ENCODE peak calls at places on chromosomes 16 and 17, in six cellular contexts. E is SK-N-SH, D is HepG2, Y is sigmoid colon, S is vagina, V is transverse colon. N is an unnamed sample. For H3K4me1, the result is how much of the 10 kb centered on the place peaks cover.

GRCh38 chr16:59635674-59636073 is 901.6 kb upstream of the GOT2 start:
- DNase-seq in E (no peak), D (no peak), Y (no peak), S (no peak), V (no peak), N (no peak)

GRCh38 chr16:83967838-83968482 is at the start of gene NECAB2:
- DNase-seq in E (peak), D (no peak), Y (no peak), S (no peak), V (no peak), N (no peak)

GRCh38 chr17:82318169-82318498 is 726 bp upstream of the CD7 start:
- DNase-seq in E (no peak), D (no peak), Y (no peak), S (no peak), V (no peak), N (no peak)

GRCh38 chr16:46976550-46976949 is 3.1 kb upstream of the DNAJA2 start:
- DNase-seq in E (no peak), D (peak), Y (no peak), S (no peak), V (peak), N (peak)

GRCh38 chr17:45048795-45049563 is 2.5 kb downstream of the DCAKD start:
- DNase-seq in E (peak), D (peak), Y (no peak), S (no peak), V (no peak), N (no peak)

GRCh38 chr16:66248096-66248495 is 118.4 kb upstream of the CDH5 start:
- DNase-seq in E (no peak), D (no peak), Y (peak), S (no peak), V (peak), N (no peak)

GRCh38 chr16:3908951-3909437 is 28.5 kb upstream of the CREBBP start:
- DNase-seq in E (no peak), D (peak), Y (no peak), S (no peak), V (no peak), N (no peak)

GRCh38 chr17:45234641-45235040 is 13.0 kb downstream of the FMNL1 start:
- DNase-seq in E (peak), D (peak), Y (no peak), S (no peak), V (no peak), N (no peak)

GRCh38 chr16:67215690-67216089 is 11.2 kb upstream of the TMEM208 start:
- DNase-seq in E (no peak), D (no peak), Y (no peak), S (no peak), V (no peak), N (no peak)

GRCh38 chr16:70437582-70438324 is 1.1 kb downstream of the ST3GAL2 start:
- DNase-seq in E (peak), D (no peak), Y (no peak), S (no peak), V (no peak), N (no peak)

GRCh38 chr16:88113545-88114045 is 162.4 kb downstream of the BANP start:
- DNase-seq in E (no peak), D (no peak), Y (no peak), S (no peak), V (no peak), N (no peak)

GRCh38 chr16:86775401-86775985 is 197.1 kb downstream of the FOXL1 start:
- DNase-seq in E (no peak), D (no peak), Y (peak), S (no peak), V (no peak), N (no peak)

GRCh38 chr16:10181196-10182162 is 749 bp downstream of the GRIN2A start:
- DNase-seq in E (peak), D (peak), Y (peak), S (no peak), V (peak), N (peak)

GRCh38 chr17:49993423-49994037 is 1.5 kb downstream of the DLX3 start:
- DNase-seq in E (peak), D (no peak), Y (no peak), S (no peak), V (no peak), N (peak)

GRCh38 chr16:76634847-76635697 is 357.9 kb downstream of the CNTNAP4 start:
- DNase-seq in E (no peak), D (no peak), Y (no peak), S (no peak), V (no peak), N (no peak)

GRCh38 chr17:80000955-80001354 is 34.7 kb downstream of the TBC1D16 start:
- DNase-seq in E (no peak), D (no peak), Y (no peak), S (no peak), V (no peak), N (no peak)
- H3K4me1 ChIP-seq in E (under half), D (under half), Y (under half), S (under half), V (under half), N (under half)

GRCh38 chr17:80030730-80031410 is 4.8 kb downstream of the TBC1D16 start:
- DNase-seq in E (no peak), D (no peak), Y (no peak), S (no peak), V (peak), N (peak)
- TF ChIP-seq CTCF in E (no peak), D (peak), Y (no peak), S (no peak), V (no peak), N (peak)

DNA sequence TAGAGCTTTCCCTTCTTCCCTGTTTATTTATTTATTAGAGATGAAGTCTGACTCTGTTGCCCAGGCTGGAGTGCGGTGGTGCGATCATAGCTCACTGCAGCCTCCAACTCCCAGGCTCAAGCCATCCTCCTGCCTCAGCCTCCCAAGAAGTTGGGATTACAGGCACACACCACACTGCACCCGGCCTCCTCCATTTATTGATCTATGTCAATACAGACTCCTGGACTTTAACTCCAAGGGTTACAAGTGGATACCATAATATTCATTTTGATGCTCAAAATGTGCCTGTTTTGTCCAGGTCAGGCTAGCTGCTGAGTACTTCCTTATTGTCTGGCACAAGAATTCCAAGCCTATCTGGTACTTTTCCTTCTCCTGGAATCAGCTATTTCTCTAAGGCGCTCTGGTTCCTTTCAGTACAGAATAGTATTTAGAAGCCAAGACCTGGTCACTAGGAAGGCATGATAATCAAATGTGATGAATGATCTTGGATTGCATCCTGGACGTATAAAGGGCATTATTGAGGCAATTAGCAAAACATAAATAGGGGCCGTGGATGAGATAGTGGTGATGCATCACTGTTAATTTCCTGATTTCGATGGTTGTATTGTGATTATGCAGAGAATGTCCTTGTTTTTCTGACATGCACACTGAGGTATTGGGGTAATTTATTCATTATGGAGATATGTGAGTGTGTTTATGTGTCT is 21.7 kb downstream of the IL4R start:
- DNase-seq in E (no peak), D (no peak), Y (no peak), S (no peak), V (no peak), N (no peak)
- TF ChIP-seq POLR2AphosphoS5 in E (peak), D (no peak), Y (peak), S (no peak), V (peak), N (no peak)

GRCh38 chr17:1486802-1487695 is 5.4 kb downstream of the MYO1C start:
- DNase-seq in E (no peak), D (no peak), Y (peak), S (no peak), V (peak), N (peak)

GRCh38 chr17:1484586-1485310 is 7.7 kb downstream of the MYO1C start:
- DNase-seq in E (peak), D (peak), Y (peak), S (no peak), V (peak), N (no peak)

GRCh38 chr17:1485311-1485747 is 7.2 kb downstream of the MYO1C start:
- DNase-seq in E (peak), D (peak), Y (no peak), S (no peak), V (peak), N (no peak)

GRCh38 chr17:1484060-1484535 is 8.4 kb downstream of the MYO1C start:
- DNase-seq in E (no peak), D (no peak), Y (no peak), S (no peak), V (no peak), N (no peak)

DNA sequence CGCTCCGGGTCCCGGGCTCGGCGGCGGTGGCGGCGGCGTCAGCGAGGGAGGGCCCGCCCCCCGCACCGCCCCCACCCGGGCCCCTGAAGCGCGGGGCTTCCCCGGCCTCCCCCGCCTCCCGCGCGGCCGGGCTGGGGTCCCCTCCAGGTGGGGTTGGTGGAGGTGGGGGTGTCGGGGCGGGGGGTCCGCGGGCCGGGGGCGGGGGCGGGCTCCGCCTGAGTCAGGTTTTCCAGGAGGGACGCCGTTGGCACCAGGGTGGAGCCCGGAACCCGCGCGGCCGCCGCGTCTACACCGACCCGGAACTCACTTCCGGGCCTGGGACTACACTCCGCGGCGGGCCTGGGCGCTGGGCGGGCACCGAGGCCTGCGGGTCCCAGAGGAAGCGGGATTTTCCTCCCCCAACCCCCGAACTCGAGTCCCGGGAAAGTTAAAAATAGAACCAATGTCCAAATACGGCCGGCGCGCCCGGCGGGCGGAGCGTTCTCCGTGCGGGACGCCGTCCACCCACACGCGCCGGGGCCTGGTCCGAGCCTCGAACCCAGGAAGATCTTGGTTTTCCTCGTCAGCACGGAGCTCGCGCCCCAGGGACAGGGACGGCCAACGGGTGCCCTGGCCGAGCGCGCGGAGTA is 6.6 kb downstream of the MYO1C start:
- DNase-seq in E (peak), D (no peak), Y (peak), S (no peak), V (peak), N (no peak)
- H3K4me1 ChIP-seq in E (under half), D (under half), Y (half or more), S (half or more), V (half or more), N (under half)

GRCh38 chr17:27494192-27495091 is 38.2 kb downstream of the KSR1 start:
- DNase-seq in E (no peak), D (peak), Y (peak), S (no peak), V (peak), N (peak)
- TF ChIP-seq CTCF in E (peak), D (peak), Y (no peak), S (no peak), V (peak), N (peak)

DNA sequence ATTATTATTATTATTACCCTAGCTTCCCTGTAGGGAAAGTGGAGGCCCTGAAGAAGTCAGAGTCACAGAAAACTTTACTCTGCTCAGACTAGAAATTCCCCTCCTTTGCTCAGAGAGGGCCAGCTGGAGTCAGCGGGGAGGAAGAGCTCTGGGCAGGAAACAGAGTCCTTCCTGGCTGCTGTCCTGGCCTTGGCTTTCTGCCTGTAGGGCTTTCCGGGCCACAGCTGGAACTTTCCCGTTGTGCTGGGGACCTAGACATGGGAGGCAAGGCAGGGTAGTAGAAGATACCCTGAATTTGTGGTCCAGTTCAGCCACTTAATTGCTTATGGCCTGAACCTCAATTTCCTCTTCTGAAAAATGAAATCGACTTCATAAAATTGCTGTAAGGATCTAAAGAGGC is 14.0 kb upstream of the CCL2 start:
- DNase-seq in E (peak), D (no peak), Y (peak), S (no peak), V (peak), N (no peak)
- TF ChIP-seq POLR2AphosphoS5 in E (no peak), D (no peak), Y (no peak), S (peak), V (no peak), N (no peak)

DNA sequence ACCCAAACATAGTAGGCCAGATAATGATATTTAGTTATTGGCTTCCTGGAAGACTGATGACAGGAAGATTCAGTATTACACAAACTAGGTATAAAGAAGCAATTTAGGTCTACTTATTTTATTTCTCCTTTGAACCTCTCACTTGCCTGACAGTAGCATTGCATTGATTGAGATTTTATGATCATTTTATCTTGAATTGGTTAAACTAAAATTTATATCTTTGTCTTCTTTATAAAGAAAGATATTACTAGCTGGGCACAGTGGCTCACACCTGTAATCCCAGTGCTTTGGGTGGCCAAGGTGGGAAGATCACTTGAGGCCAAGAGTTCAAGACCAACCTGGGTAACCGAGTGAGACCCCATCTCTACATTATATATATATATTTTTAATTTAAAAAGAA is 14.4 kb downstream of the HLF start:
- DNase-seq in E (no peak), D (no peak), Y (no peak), S (no peak), V (no peak), N (no peak)
- H3K4me1 ChIP-seq in E (under half), D (half or more), Y (half or more), S (half or more), V (under half), N (under half)

DNA sequence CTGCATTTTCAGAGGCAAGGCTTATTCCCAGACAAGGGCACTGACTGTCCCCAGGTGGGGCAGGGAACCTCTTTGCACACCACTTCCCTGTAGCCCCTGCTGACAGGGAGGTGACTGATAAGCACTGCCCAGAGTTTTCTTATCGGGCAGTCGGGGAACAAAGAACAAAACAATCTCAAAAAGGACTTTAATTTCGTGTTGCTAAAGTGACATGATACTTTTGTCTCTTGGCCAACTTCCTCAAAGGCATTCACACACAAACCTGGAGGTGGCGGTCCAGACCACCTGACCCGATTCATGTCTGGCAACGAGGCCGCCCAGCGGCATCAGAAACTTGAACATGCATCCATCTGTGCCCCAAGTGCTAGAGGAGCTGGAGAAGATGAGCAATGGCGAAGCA is 28.9 kb downstream of the ZDHHC7 start:
- DNase-seq in E (no peak), D (no peak), Y (no peak), S (no peak), V (peak), N (peak)
- TF ChIP-seq CTCF in E (no peak), D (peak), Y (no peak), S (no peak), V (peak), N (peak)

N was measured in prostate gland.